ENCODE peak calls at places on chromosomes 4 and X, in four cellular contexts. H is transverse colon, Z is SJSA1, M is testis. U is an unnamed sample. For H3K9me3 and H3K4me1, the result is how much of the 10 kb centered on the place peaks cover.

GRCh38 chr4:181820518-181820917 is 422.7 kb upstream of the TENM3 start:
- DNase-seq in H (no peak), Z (no peak), M (no peak), U (no peak)

GRCh38 chr4:105023668-105024055 is 123.0 kb upstream of the TET2 start:
- DNase-seq in H (no peak), Z (no peak), M (no peak), U (no peak)

GRCh38 chr4:55838356-55838755 is 15.1 kb upstream of the EXOC1 start:
- DNase-seq in H (no peak), Z (no peak), M (no peak), U (no peak)

GRCh38 chr4:3364634-3365314 is 72.0 kb downstream of the RGS12 start:
- DNase-seq in H (no peak), Z (no peak), M (no peak), U (no peak)

GRCh38 chr4:101252721-101253120 is 94.6 kb downstream of the PPP3CA start:
- DNase-seq in H (no peak), Z (no peak), M (no peak), U (peak)

GRCh38 chr4:139278450-139278849 is 1.6 kb downstream of the MGARP start:
- DNase-seq in H (no peak), Z (no peak), M (no peak), U (no peak)

GRCh38 chr4:6740347-6740746 is 24.4 kb downstream of the BLOC1S4 start:
- DNase-seq in H (no peak), Z (no peak), M (no peak), U (no peak)

GRCh38 chr4:85964298-85964697 is 395.6 kb downstream of the MAPK10 start:
- DNase-seq in H (no peak), Z (no peak), M (no peak), U (no peak)

DNA sequence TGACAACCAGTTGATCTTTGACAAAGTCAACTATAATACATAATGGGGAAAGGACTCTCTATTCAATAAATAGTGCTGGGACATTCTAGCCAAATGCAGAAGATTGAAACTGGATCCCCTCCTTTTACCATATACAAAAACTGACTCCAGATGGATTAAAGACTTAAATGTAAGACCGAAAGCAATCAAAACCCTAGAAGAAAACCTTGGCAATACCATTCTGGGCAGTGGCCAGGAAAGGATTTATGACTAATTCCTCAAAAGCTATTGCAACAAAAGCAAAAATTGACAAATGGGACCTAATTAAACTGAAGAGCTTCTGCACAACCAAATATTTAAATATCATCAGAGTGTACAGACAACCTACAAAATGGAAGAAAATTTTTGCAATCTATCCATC is 185.1 kb downstream of the NPNT start:
- DNase-seq in H (no peak), Z (no peak), M (no peak), U (no peak)
- H3K9me3 ChIP-seq in H (under half), Z (under half), M (under half), U (under half)

DNA sequence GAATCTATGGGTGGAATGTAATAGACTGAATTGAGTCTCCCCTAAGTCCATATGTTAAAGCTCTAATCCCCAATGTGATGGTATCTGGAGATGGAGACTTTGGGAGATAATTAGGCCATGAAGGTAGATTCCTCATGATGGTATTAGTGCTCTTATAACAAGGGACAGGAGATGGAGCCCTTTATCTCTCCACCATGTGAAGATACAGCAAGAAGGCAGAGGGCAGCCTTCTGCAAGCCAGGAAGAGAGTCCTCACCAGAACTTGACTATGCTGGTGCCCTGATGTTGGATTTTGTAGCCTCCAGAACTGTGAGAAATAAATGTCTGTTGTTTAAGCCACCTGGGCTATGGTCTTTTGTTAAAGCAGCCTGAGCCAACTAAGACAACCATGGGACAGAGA is 76.4 kb upstream of the F8A3 start:
- DNase-seq in H (no peak), Z (no peak), M (no peak), U (no peak)
- H3K4me1 ChIP-seq in H (under half), Z (under half), M (under half), U (under half)

DNA sequence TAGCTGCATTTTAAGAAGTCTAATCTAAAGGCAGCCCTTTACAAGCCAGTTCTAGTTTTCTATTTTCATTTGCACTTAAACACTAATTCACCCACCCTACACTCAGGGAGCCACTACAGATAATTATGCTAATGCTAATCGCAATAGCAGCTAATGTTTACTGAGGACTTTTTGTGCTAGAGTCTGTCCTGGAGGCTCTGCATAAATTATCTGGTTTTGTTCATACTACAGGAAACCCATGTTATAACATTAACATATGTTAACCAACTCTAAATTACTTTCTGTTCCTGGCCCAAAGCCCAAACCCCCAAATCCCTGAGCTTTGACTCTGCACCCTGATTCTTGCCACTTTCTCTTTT is 476 bp upstream of the RADX start:
- DNase-seq in H (no peak), Z (no peak), M (no peak), U (no peak)
- H3K4me3 ChIP-seq in H (peak), Z (peak), M (peak), U (peak)

DNA sequence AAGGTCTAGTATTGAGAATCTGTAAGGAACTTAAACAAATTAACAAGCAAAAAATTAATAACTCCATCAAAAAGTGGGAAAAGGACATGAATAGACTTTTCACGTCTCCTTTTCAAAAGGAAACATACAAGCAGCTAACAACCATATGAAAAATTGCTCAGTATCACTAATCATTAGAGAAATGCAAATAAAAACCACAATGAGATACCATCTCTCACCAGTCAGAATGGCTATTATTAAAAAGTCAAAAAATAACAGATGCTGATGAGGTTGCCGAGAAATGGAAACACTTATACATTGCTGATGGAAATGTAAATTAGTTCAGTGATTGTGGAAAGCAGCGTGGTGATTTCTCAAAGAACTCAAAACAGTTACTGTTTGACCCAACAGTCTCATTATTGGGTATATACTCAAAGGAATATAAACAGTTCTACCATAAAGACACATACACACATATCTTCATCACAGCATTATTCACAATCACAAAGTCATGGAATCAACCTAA is 410.4 kb upstream of the SMIM31 start:
- DNase-seq in H (no peak), Z (no peak), M (no peak), U (no peak)
- H3K9me3 ChIP-seq in H (under half), Z (under half), M (under half), U (under half)

U was measured in SJCRH30.